ENCODE peak calls at places on chromosomes 5 and 9, in seven cellular contexts. O is HCT116, U is body of pancreas, F is prostate gland, Z is transverse colon, V is A549, C is Peyer's patch. D is an unnamed sample.

GRCh38 chr9:37485389-37486255 is at the start of gene POLR1E:
- DNase-seq in F (peak; percentile 96), C (peak; percentile 99), O (peak; percentile 84), V (peak; percentile 94), U (peak; percentile 99), Z (peak; percentile 97), D (peak; percentile 97)

GRCh38 chr5:124746916-124747769 is 704 bp upstream of the ZNF608 start:
- DNase-seq in V (peak; percentile 83), O (peak; percentile 80), U (peak; percentile 88), Z (peak; percentile 83), C (peak; percentile 87), F (peak; percentile 89), D (peak; percentile 85)

GRCh38 chr9:121599872-121600585 is 51.4 kb upstream of the DAB2IP start:
- DNase-seq in Z (no peak), F (peak; percentile 15), V (no peak), O (no peak), U (peak; percentile 25), C (no peak), D (peak; percentile 5)

GRCh38 chr9:131608469-131609115 is 63.3 kb downstream of the PRRT1B start:
- DNase-seq in V (peak; percentile 67), C (no peak), Z (peak; percentile 44), F (peak; percentile 87), O (peak; percentile 39), U (peak; percentile 76), D (peak; percentile 97)

GRCh38 chr5:140360101-140360500 is at the start of gene SLC4A9:
- DNase-seq in V (no peak), C (no peak), F (no peak), U (no peak), O (no peak), Z (no peak), D (no peak)

GRCh38 chr5:78760411-78761169 is 112.0 kb upstream of the LHFPL2 start:
- DNase-seq in C (no peak), V (peak; percentile 27), O (no peak), Z (no peak), U (no peak), F (no peak), D (no peak)

GRCh38 chr9:126515001-126515872 is 98.5 kb upstream of the LMX1B start:
- DNase-seq in C (no peak), V (no peak), Z (no peak), F (no peak), O (no peak), U (peak; percentile 53), D (no peak)

GRCh38 chr5:74257645-74258328 is 382.7 kb downstream of the ENC1 start:
- DNase-seq in Z (peak; percentile 81), C (peak; percentile 80), F (peak; percentile 21), V (no peak), U (peak; percentile 62), O (no peak), D (peak; percentile 78)

GRCh38 chr5:33738967-33739366 is 152.8 kb downstream of the ADAMTS12 start:
- DNase-seq in U (no peak), Z (no peak), C (no peak), V (no peak), F (no peak), O (no peak), D (no peak)

GRCh38 chr9:6551126-6551525 is 94.4 kb downstream of the GLDC start:
- DNase-seq in U (no peak), O (no peak), V (no peak), C (no peak), Z (no peak), F (no peak), D (no peak)

GRCh38 chr5:17802256-17802655 is 168.0 kb downstream of the TAF11L14 start:
- DNase-seq in V (no peak), F (no peak), C (no peak), Z (no peak), O (no peak), U (no peak), D (no peak)

GRCh38 chr9:94860678-94861588 is 134.4 kb downstream of the AOPEP start:
- DNase-seq in U (no peak), Z (peak; percentile 59), O (no peak), V (no peak), C (peak; percentile 88), F (no peak), D (no peak)

GRCh38 chr5:14105717-14106435 is 37.3 kb upstream of the TRIO start:
- DNase-seq in F (no peak), V (peak; percentile 76), O (peak; percentile 67), Z (no peak), U (peak; percentile 48), C (no peak), D (peak; percentile 15)

GRCh38 chr5:173643964-173644363 is 27.5 kb upstream of the BOD1 start:
- DNase-seq in V (no peak), O (no peak), U (peak; percentile 48), C (no peak), F (no peak), Z (no peak), D (peak; percentile 27)

GRCh38 chr5:108727154-108727638 is 20.5 kb upstream of the FER start:
- DNase-seq in F (peak; percentile 29), C (peak; percentile 55), O (no peak), U (peak; percentile 72), V (no peak), Z (peak; percentile 52), D (peak; percentile 40)

GRCh38 chr9:32741706-32742105 is 41.6 kb upstream of the TMEM215 start:
- DNase-seq in Z (no peak), F (no peak), V (peak; percentile 6), C (no peak), O (no peak), U (peak; percentile 8), D (peak; percentile 47)

GRCh38 chr9:121360975-121361374 is 9.1 kb downstream of the STOM start:
- DNase-seq in O (no peak), F (no peak), U (no peak), C (no peak), V (no peak), Z (no peak), D (no peak)

GRCh38 chr5:139650689-139651501 is 2.7 kb downstream of the CXXC5 start:
- DNase-seq in V (peak; percentile 56), C (peak; percentile 73), F (peak; percentile 69), U (peak; percentile 89), Z (peak; percentile 47), O (no peak), D (peak; percentile 88)

GRCh38 chr9:120910643-120911042 is 16.0 kb downstream of the TRAF1 start:
- DNase-seq in U (no peak), F (no peak), C (no peak), V (no peak), Z (no peak), O (no peak), D (no peak)

GRCh38 chr9:84761137-84761808 is 91.7 kb downstream of the NTRK2 start:
- DNase-seq in C (no peak), F (no peak), O (no peak), V (no peak), Z (no peak), U (no peak), D (no peak)

GRCh38 chr5:134845335-134845851 is 375 bp upstream of the C5orf24 start:
- DNase-seq in V (no peak), F (no peak), U (no peak), Z (peak; percentile 14), O (no peak), C (no peak), D (no peak)
- TF ChIP-seq POLR2A in V (no peak), F (no peak), U (no peak), Z (no peak), O (no peak), C (no peak), D (no peak)

GRCh38 chr5:170468633-170469032 is 35.2 kb upstream of the KCNIP1 start:
- DNase-seq in Z (no peak), U (no peak), V (no peak), F (no peak), O (no peak), C (no peak), D (no peak)

GRCh38 chr5:170470275-170470674 is 33.5 kb upstream of the KCNIP1 start:
- DNase-seq in C (no peak), F (no peak), U (no peak), O (no peak), V (no peak), Z (no peak), D (no peak)

GRCh38 chr5:170471551-170472212 is 32.1 kb upstream of the KCNIP1 start:
- DNase-seq in V (no peak), F (no peak), Z (no peak), O (no peak), C (no peak), U (no peak), D (no peak)

GRCh38 chr5:170469414-170469813 is 34.4 kb upstream of the KCNIP1 start:
- DNase-seq in O (no peak), U (no peak), C (no peak), Z (no peak), V (no peak), F (no peak), D (no peak)

DNA sequence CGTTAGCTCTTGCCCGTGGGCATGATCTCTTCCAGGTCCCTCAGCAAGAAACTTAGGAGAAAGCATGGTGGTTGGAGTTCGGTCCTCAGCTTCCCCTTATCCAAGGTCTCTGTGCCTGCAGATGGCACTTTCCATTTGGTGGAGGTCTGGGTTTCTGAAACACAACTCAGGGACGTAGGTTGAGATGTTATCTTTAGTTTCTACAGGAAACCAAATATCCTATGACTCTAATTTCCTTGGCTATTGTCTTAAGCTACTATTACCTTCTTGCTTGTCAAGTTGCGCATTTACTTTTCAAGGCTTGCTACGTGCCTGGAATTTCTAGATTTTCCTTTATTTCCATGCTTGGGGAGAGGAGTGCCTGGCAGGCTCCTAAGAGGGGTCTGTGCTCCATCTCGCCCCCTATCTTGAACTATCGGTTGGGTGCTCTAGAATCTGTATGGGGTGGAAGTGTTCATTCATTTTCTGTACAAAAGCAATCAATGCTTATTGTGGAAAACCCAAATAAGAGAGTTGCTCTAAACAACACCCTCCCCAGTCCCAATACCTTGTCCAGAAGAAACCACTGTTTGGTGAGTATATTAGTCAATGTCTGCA is 32.9 kb upstream of the KCNIP1 start:
- DNase-seq in Z (no peak), U (no peak), F (no peak), V (no peak), C (no peak), O (no peak), D (no peak)
- H3K27ac ChIP-seq in Z (no peak overlapping the region), U (no peak overlapping the region), F (no peak overlapping the region), V (no peak overlapping the region), C (no peak overlapping the region), O (no peak overlapping the region), D (no peak overlapping the region)

DNA sequence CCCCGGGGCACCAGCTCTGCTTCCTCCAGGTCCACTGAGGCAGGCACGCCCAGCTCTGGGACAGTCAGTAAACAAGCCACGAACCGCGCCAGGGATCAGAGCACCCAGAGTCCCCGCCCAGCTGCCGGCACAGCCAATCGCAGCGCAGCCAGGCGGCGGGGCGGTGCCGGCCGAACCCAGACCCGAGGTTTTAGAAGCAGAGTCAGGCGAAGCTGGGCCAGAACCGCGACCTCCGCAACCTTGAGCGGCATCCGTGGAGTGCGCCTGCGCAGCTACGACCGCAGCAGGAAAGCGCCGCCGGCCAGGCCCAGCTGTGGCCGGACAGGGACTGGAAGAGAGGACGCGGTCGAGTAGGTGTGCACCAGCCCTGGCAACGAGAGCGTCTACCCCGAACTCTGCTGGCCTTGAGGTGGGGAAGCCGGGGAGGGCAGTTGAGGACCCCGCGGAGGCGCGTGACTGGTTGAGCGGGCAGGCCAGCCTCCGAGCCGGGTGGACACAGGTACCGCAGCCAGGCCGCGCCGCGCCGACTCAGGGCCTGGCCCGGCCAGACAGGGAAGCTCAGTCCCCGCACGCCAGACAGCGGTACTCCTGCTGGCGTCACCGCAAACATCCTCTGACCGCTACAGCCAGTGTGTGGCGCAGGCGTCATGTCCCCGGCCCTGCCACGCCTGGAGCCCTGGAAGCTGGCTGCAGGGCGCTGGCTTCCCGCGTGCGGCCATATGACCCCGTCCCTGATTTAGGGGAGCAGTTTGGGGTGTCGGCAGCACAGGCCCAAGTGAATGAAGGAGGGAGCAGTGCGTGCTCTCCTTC is at the start of gene CTSL:
- DNase-seq in F (peak; percentile 86), Z (peak; percentile 89), O (peak; percentile 59), C (peak; percentile 91), U (peak; percentile 91), V (peak; percentile 92), D (peak; percentile 93)
- TF ChIP-seq POLR2A in F (peak; percentile 75), Z (peak; percentile 82), O (peak; percentile 86), C (no peak), U (peak; percentile 86), V (peak; percentile 99), D (peak; percentile 96)

GRCh38 chr5:69313428-69313827 is 19.2 kb downstream of the CCDC125 start:
- DNase-seq in O (no peak), U (no peak), Z (no peak), V (no peak), C (no peak), F (no peak), D (no peak)
- H3K27ac ChIP-seq in O (no peak overlapping the region), U (no peak overlapping the region), Z (no peak overlapping the region), V (no peak overlapping the region), C (no peak overlapping the region), F (no peak overlapping the region), D (no peak overlapping the region)